ENCODE peak calls at places on chromosomes 12 and 14, in ten cellular contexts. G is cardiac muscle cell; V is T-helper 9 cell; A is CMK; K is EL; H is astrocyte of the hippocampus; F is activated naive CD4-positive, alpha-beta T cell; S is OCI-M1; O is suprapubic skin; M is IMR-90. E is an unnamed sample.

GRCh38 chr12:6607751-6608591 is 792 bp upstream of the CHD4 start:
- DNase-seq in G (peak), V (peak), A (peak), K (peak), H (peak), F (no peak), S (peak), O (no peak), M (peak), E (no peak)

GRCh38 chr12:2902287-2902880 is 11.7 kb downstream of the TULP3 start:
- DNase-seq in G (peak), V (no peak), A (no peak), K (no peak), H (peak), F (no peak), S (peak), O (no peak), M (peak), E (no peak)

GRCh38 chr12:70828391-70828790 is 92.1 kb downstream of the PTPRR start:
- DNase-seq in G (no peak), V (no peak), A (no peak), K (no peak), H (peak), F (no peak), S (no peak), O (no peak), M (no peak), E (no peak)

GRCh38 chr12:94815958-94816357 is 165.6 kb upstream of the TMCC3 start:
- DNase-seq in G (no peak), V (no peak), A (no peak), K (no peak), H (no peak), F (no peak), S (no peak), O (no peak), M (no peak), E (no peak)

GRCh38 chr12:110658242-110658641 is 30.7 kb downstream of the HVCN1 start:
- DNase-seq in G (no peak), V (no peak), A (no peak), K (no peak), H (no peak), F (no peak), S (no peak), O (no peak), M (no peak), E (no peak)

GRCh38 chr14:76352639-76353281 is 23.2 kb upstream of the ESRRB start:
- DNase-seq in G (peak), V (peak), A (peak), K (peak), H (peak), F (no peak), S (peak), O (no peak), M (peak), E (no peak)

GRCh38 chr12:113932411-113933196 is 33.5 kb downstream of the RBM19 start:
- DNase-seq in G (peak), V (no peak), A (peak), K (no peak), H (peak), F (no peak), S (peak), O (no peak), M (peak), E (no peak)

GRCh38 chr14:91116913-91117588 is 3.2 kb downstream of the DGLUCY start:
- DNase-seq in G (no peak), V (no peak), A (no peak), K (no peak), H (no peak), F (no peak), S (peak), O (no peak), M (no peak), E (no peak)

GRCh38 chr14:35789651-35790050 is 19.4 kb downstream of the RALGAPA1 start:
- DNase-seq in G (no peak), V (no peak), A (no peak), K (peak), H (peak), F (no peak), S (no peak), O (no peak), M (peak), E (no peak)

GRCh38 chr14:94974422-94974821 is 182.9 kb downstream of the DICER1 start:
- DNase-seq in G (no peak), V (no peak), A (no peak), K (no peak), H (no peak), F (no peak), S (no peak), O (no peak), M (no peak), E (no peak)

GRCh38 chr12:100554608-100555077 is 18.8 kb upstream of the GAS2L3 start:
- DNase-seq in G (peak), V (no peak), A (peak), K (peak), H (peak), F (no peak), S (peak), O (no peak), M (peak), E (no peak)

GRCh38 chr12:124437621-124438414 is 129.6 kb downstream of the NCOR2 start:
- DNase-seq in G (no peak), V (no peak), A (no peak), K (no peak), H (no peak), F (no peak), S (no peak), O (no peak), M (no peak), E (no peak)

GRCh38 chr12:49277466-49277865 is 12.6 kb downstream of the TUBA1C start:
- DNase-seq in G (no peak), V (no peak), A (no peak), K (no peak), H (no peak), F (no peak), S (no peak), O (no peak), M (no peak), E (no peak)

GRCh38 chr14:44657688-44658388 is 150.8 kb upstream of the FSCB start:
- DNase-seq in G (peak), V (no peak), A (no peak), K (no peak), H (peak), F (no peak), S (peak), O (no peak), M (peak), E (no peak)

GRCh38 chr14:99721792-99722516 is 37.9 kb downstream of the CYP46A1 start:
- DNase-seq in G (no peak), V (no peak), A (no peak), K (no peak), H (no peak), F (no peak), S (no peak), O (no peak), M (no peak), E (no peak)

GRCh38 chr12:47079365-47079893 is at the start of gene PCED1B:
- DNase-seq in G (peak), V (peak), A (no peak), K (peak), H (peak), F (peak), S (peak), O (peak), M (peak), E (peak)

GRCh38 chr12:51760231-51760630 is 88.3 kb downstream of the FIGNL2 start:
- DNase-seq in G (no peak), V (no peak), A (no peak), K (peak), H (no peak), F (no peak), S (no peak), O (no peak), M (no peak), E (no peak)

GRCh38 chr12:34292736-34293625 is 270.7 kb downstream of the ALG10 start:
- DNase-seq in G (no peak), V (no peak), A (no peak), K (no peak), H (no peak), F (no peak), S (peak), O (peak), M (no peak), E (peak)

GRCh38 chr12:26704684-26705475 is 128.1 kb downstream of the ITPR2 start:
- DNase-seq in G (no peak), V (no peak), A (no peak), K (peak), H (peak), F (no peak), S (peak), O (no peak), M (peak), E (no peak)

GRCh38 chr14:104723651-104724406 is at the start of gene ADSS1:
- DNase-seq in G (peak), V (peak), A (no peak), K (peak), H (peak), F (peak), S (peak), O (no peak), M (no peak), E (no peak)

GRCh38 chr14:72714094-72714493 is 179.8 kb downstream of the DPF3 start:
- DNase-seq in G (no peak), V (no peak), A (no peak), K (no peak), H (no peak), F (no peak), S (no peak), O (no peak), M (no peak), E (no peak)

GRCh38 chr12:8065991-8066594 is at the start of gene C3AR1:
- DNase-seq in G (no peak), V (peak), A (no peak), K (peak), H (peak), F (no peak), S (peak), O (no peak), M (peak), E (no peak)

GRCh38 chr12:27865421-27865820 is 85.4 kb upstream of the MANSC4 start:
- DNase-seq in G (no peak), V (no peak), A (no peak), K (peak), H (no peak), F (no peak), S (peak), O (no peak), M (peak), E (no peak)

GRCh38 chr12:125185311-125185739 is 120.1 kb downstream of the AACS start:
- DNase-seq in G (peak), V (no peak), A (no peak), K (no peak), H (peak), F (no peak), S (no peak), O (no peak), M (no peak), E (no peak)

GRCh38 chr14:20662968-20663731 is 21.2 kb upstream of the RNASE4 start:
- DNase-seq in G (peak), V (peak), A (peak), K (peak), H (peak), F (peak), S (peak), O (no peak), M (peak), E (peak)

GRCh38 chr14:20302042-20302761 is 3.5 kb downstream of the TTC5 start:
- DNase-seq in G (no peak), V (no peak), A (no peak), K (peak), H (peak), F (no peak), S (peak), O (no peak), M (peak), E (no peak)

GRCh38 chr12:15581006-15581405 is 208.2 kb downstream of the EPS8 start:
- DNase-seq in G (no peak), V (no peak), A (no peak), K (no peak), H (no peak), F (no peak), S (no peak), O (no peak), M (peak), E (no peak)

GRCh38 chr12:106255952-106256351 is 8.1 kb upstream of the CKAP4 start:
- DNase-seq in G (no peak), V (no peak), A (no peak), K (no peak), H (no peak), F (no peak), S (no peak), O (no peak), M (no peak), E (no peak)

GRCh38 chr14:69226736-69227135 is 33.2 kb upstream of the GALNT16 start:
- DNase-seq in G (no peak), V (no peak), A (no peak), K (no peak), H (peak), F (no peak), S (no peak), O (no peak), M (no peak), E (no peak)

GRCh38 chr12:103169-103981 is 36.8 kb downstream of the IQSEC3 start:
- DNase-seq in G (peak), V (no peak), A (peak), K (no peak), H (no peak), F (no peak), S (peak), O (no peak), M (no peak), E (no peak)

GRCh38 chr12:118714051-118714460 is 267.3 kb upstream of the SRRM4 start:
- DNase-seq in G (peak), V (no peak), A (peak), K (peak), H (peak), F (no peak), S (peak), O (no peak), M (no peak), E (no peak)

GRCh38 chr12:90999518-90999917 is 5.3 kb downstream of the EPYC start:
- DNase-seq in G (no peak), V (no peak), A (no peak), K (no peak), H (no peak), F (no peak), S (no peak), O (no peak), M (peak), E (no peak)

GRCh38 chr14:101980251-101980650 is 15.9 kb downstream of the DYNC1H1 start:
- DNase-seq in G (no peak), V (no peak), A (no peak), K (no peak), H (no peak), F (no peak), S (no peak), O (no peak), M (no peak), E (no peak)

E was measured in RWPE2.